ENCODE peak calls at places on chromosomes 6 and 20, in seven cellular contexts. Z is gastrocnemius medialis, Q is pancreas, F is Peyer's patch, X is heart left ventricle, G is neural progenitor cell, Y is left ventricle myocardium inferior. W is an unnamed sample.

GRCh38 chr20:20546402-20546801 is 166.0 kb downstream of the RALGAPA2 start:
- DNase-seq in Z (peak; percentile 69), Q (no peak), F (no peak), X (no peak), G (no peak), Y (no peak), W (no peak)

GRCh38 chr6:153150767-153151440 is 19.8 kb upstream of the RGS17 start:
- DNase-seq in Z (no peak), Q (no peak), F (no peak), X (no peak), G (no peak), Y (no peak), W (no peak)

GRCh38 chr20:2295886-2296544 is at the start of gene TGM3:
- DNase-seq in Z (no peak), Q (no peak), F (no peak), X (no peak), G (no peak), Y (no peak), W (no peak)

GRCh38 chr6:87054143-87054833 is 40.6 kb downstream of the CGA start:
- DNase-seq in Z (no peak), Q (no peak), F (no peak), X (no peak), G (no peak), Y (no peak), W (no peak)

GRCh38 chr6:5763871-5764270 is 242.9 kb downstream of the NRN1 start:
- DNase-seq in Z (no peak), Q (no peak), F (no peak), X (no peak), G (no peak), Y (no peak), W (no peak)

GRCh38 chr20:33191484-33191883 is 23.5 kb downstream of the BPIFA2 start:
- DNase-seq in Z (no peak), Q (no peak), F (no peak), X (no peak), G (no peak), Y (no peak), W (no peak)

GRCh38 chr6:41531591-41532582 is 14.3 kb upstream of the FOXP4 start:
- DNase-seq in Z (no peak), Q (no peak), F (no peak), X (no peak), G (no peak), Y (no peak), W (peak; percentile 59)

GRCh38 chr6:11215773-11216172 is 16.7 kb downstream of the NEDD9 start:
- DNase-seq in Z (no peak), Q (no peak), F (no peak), X (no peak), G (peak; percentile 48), Y (no peak), W (no peak)

GRCh38 chr6:17505767-17506280 is 94.3 kb upstream of the FAM8A1 start:
- DNase-seq in Z (no peak), Q (no peak), F (no peak), X (no peak), G (no peak), Y (no peak), W (no peak)

GRCh38 chr6:34207695-34208443 is 28.8 kb upstream of the HMGA1 start:
- DNase-seq in Z (no peak), Q (no peak), F (no peak), X (no peak), G (no peak), Y (no peak), W (no peak)

GRCh38 chr6:50358113-50358512 is 308.4 kb upstream of the DEFB112 start:
- DNase-seq in Z (no peak), Q (no peak), F (no peak), X (no peak), G (no peak), Y (no peak), W (no peak)

GRCh38 chr6:119484598-119484997 is 135.0 kb upstream of the MAN1A1 start:
- DNase-seq in Z (no peak), Q (no peak), F (no peak), X (no peak), G (peak; percentile 5), Y (no peak), W (no peak)

GRCh38 chr20:24314053-24314452 is 155.4 kb upstream of the SYNDIG1 start:
- DNase-seq in Z (no peak), Q (no peak), F (no peak), X (no peak), G (no peak), Y (no peak), W (no peak)

GRCh38 chr6:21350917-21351316 is 242.6 kb upstream of the SOX4 start:
- DNase-seq in Z (no peak), Q (no peak), F (no peak), X (no peak), G (no peak), Y (no peak), W (no peak)

GRCh38 chr6:75402296-75402695 is 91.3 kb downstream of the FILIP1 start:
- DNase-seq in Z (peak; percentile 83), Q (no peak), F (no peak), X (peak; percentile 36), G (no peak), Y (peak; percentile 25), W (peak; percentile 36)

GRCh38 chr20:23193985-23194384 is 107.9 kb upstream of the CD93 start:
- DNase-seq in Z (no peak), Q (no peak), F (no peak), X (no peak), G (no peak), Y (no peak), W (no peak)

GRCh38 chr6:155708100-155708499 is 252.5 kb upstream of the NOX3 start:
- DNase-seq in Z (no peak), Q (no peak), F (no peak), X (no peak), G (no peak), Y (no peak), W (no peak)

GRCh38 chr6:170291271-170292110 is 613 bp upstream of the DLL1 start:
- DNase-seq in Z (no peak), Q (no peak), F (peak; percentile 78), X (peak; percentile 79), G (peak; percentile 96), Y (peak; percentile 78), W (peak; percentile 66)

GRCh38 chr6:163180874-163181541 is 233.5 kb upstream of the QKI start:
- DNase-seq in Z (peak; percentile 87), Q (no peak), F (no peak), X (peak; percentile 80), G (peak; percentile 81), Y (peak; percentile 77), W (peak; percentile 32)

DNA sequence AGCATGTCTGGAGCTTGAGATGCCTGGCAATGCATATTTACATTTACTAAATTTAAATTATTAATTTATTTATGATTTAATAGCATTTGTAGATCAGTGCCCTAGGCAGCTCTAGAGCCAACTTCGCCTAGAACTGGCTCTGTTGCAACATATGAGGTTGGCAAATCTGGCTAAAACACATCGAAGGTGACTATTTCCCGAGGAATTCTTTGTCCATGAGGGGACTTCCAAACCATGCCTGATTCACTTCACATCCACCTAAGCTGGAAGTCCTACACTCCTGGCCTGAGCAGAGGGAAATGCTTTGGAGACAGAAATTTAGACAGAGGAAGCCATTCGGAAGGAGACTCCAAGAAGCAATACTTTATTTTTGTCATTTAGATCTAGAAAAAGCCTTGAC is 211.0 kb upstream of the ARG1 start:
- DNase-seq in Z (no peak), Q (no peak), F (no peak), X (no peak), G (no peak), Y (no peak), W (no peak)
- TF ChIP-seq CTCF in Z (no peak), Q (no peak), F (no peak), X (no peak), G (no peak), Y (no peak), W (no peak)

DNA sequence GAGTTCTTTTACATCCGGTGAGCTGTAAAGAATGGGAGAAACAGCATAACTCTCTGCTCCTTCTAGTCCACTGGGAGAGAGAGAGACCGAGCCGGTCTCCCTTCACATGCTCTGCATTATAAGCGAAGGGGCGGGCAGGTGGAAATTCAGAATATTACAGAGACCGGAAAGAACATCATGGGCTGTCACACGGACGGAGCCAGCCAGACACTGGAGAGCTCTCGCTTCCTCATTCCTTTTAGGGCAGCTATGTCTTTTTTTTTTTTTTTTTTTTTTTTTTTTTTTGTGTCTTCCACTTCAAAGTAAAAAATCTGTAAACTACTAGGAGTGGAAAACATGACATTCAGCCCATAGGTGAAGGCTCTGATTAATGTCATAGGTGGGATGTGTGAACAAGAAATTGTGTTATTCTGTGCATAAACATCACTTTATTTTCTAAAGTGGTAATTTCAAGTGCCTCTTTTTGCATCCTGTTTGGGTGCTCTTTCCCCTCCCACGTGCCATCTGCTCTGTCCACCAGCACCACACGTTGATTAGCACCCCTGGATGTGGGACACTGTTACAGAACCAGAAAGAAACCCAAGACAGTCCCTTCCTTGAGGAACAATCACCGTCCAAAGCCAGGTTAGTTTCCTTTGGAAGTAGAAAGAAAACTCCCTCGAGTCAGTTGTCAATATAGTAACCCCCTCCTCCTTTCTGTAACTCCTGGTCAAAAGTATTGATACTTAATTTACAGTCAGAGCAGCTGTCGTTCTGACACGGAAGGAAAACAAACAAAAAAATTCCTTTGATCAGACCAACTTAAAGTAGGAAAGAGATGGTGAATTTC is at the start of gene TAGAP:
- DNase-seq in Z (peak; percentile 43), Q (no peak), F (no peak), X (peak; percentile 48), G (no peak), Y (peak; percentile 52), W (peak; percentile 50)
- H3K4me1 ChIP-seq in Z (peaks cover 4% of the 10 kb centered on the region), Q (no peaks in the 10 kb centered on the region), F (no peaks in the 10 kb centered on the region), X (no peaks in the 10 kb centered on the region), G (no peaks in the 10 kb centered on the region), Y (peaks cover 16% of the 10 kb centered on the region), W (no peaks in the 10 kb centered on the region)

GRCh38 chr6:138386897-138387296 is 9.2 kb downstream of the SMIM28 start:
- DNase-seq in Z (no peak), Q (no peak), F (no peak), X (no peak), G (no peak), Y (no peak), W (no peak)

GRCh38 chr6:138378463-138378862 is 758 bp downstream of the SMIM28 start:
- DNase-seq in Z (no peak), Q (no peak), F (no peak), X (no peak), G (peak; percentile 27), Y (no peak), W (no peak)

GRCh38 chr6:138387577-138388368 is 10.1 kb downstream of the SMIM28 start:
- DNase-seq in Z (no peak), Q (no peak), F (no peak), X (no peak), G (no peak), Y (no peak), W (no peak)

GRCh38 chr6:138382498-138383265 is 5.0 kb downstream of the SMIM28 start:
- DNase-seq in Z (no peak), Q (no peak), F (no peak), X (no peak), G (no peak), Y (no peak), W (no peak)

DNA sequence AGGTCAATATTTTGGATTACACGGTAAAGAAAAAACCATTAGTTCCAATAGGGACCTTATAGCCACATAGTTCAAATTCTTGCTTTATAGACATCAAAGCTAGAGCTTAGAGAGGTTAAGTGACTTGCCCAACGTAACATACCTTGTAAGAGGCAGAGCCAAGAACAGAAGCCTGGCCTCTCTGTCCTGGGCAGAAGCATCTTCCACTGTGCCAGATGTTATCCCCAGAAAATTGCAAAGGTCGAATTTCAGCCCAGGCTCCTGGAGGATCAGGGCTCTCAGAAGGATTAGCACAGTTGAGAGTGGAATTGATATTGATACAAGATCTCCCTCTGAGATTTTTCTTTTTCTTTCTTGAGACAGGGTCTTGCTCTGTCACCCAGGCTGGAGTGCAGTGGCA is 6.1 kb downstream of the SMIM28 start:
- DNase-seq in Z (no peak), Q (no peak), F (no peak), X (no peak), G (peak; percentile 13), Y (no peak), W (no peak)
- H3K27ac ChIP-seq in Z (no peak overlapping the region), Q (no peak overlapping the region), F (no peak overlapping the region), X (no peak overlapping the region), G (no peak overlapping the region), Y (no peak overlapping the region), W (no peak overlapping the region)

GRCh38 chr6:108115598-108116058 is 41.1 kb upstream of the OSTM1 start:
- DNase-seq in Z (no peak), Q (peak; percentile 76), F (peak; percentile 66), X (no peak), G (peak; percentile 69), Y (peak; percentile 25), W (no peak)
- TF ChIP-seq CTCF in Z (no peak), Q (peak; percentile 36), F (peak; percentile 32), X (no peak), G (peak; percentile 66), Y (peak; percentile 30), W (no peak)

W was measured in uterus.